ENCODE peak calls at places on chromosomes 2 and 18, in eight cellular contexts. C is prostate gland, X is HCT116, G is K562, V is sigmoid colon, B is stomach, N is SK-N-SH, H is GM23338. K is an unnamed sample. For H3K4me1, the result is how much of the 10 kb centered on the place peaks cover.

GRCh38 chr2:50751255-50752069 is 280.5 kb downstream of the NRXN1 start:
- DNase-seq in C (no peak), X (no peak), G (no peak), V (no peak), B (no peak), N (no peak), H (no peak), K (no peak)

GRCh38 chr18:39455300-39455699 is 1889.7 kb upstream of the CELF4 start:
- DNase-seq in C (no peak), X (no peak), G (no peak), V (no peak), B (peak), N (no peak), H (no peak), K (no peak)

GRCh38 chr2:157386247-157386646 is 57.6 kb downstream of the CYTIP start:
- DNase-seq in C (no peak), X (no peak), G (no peak), V (no peak), B (no peak), N (no peak), H (no peak), K (no peak)

GRCh38 chr2:30201990-30202389 is 29.3 kb upstream of the LBH start:
- DNase-seq in C (no peak), X (no peak), G (no peak), V (peak), B (peak), N (no peak), H (no peak), K (no peak)

GRCh38 chr2:112972423-112973086 is 5.3 kb upstream of the IL36G start:
- DNase-seq in C (no peak), X (no peak), G (no peak), V (no peak), B (no peak), N (no peak), H (no peak), K (no peak)

GRCh38 chr2:75465317-75465998 is 95.3 kb downstream of the EVA1A start:
- DNase-seq in C (no peak), X (no peak), G (no peak), V (no peak), B (no peak), N (peak), H (no peak), K (no peak)

GRCh38 chr2:195501746-195502145 is 155.3 kb upstream of the SLC39A10 start:
- DNase-seq in C (no peak), X (no peak), G (no peak), V (no peak), B (no peak), N (no peak), H (no peak), K (no peak)

GRCh38 chr2:233061007-233061590 is 957 bp downstream of the INPP5D start:
- DNase-seq in C (no peak), X (no peak), G (no peak), V (peak), B (peak), N (no peak), H (no peak), K (no peak)

GRCh38 chr18:9631814-9632496 is 17.6 kb upstream of the PPP4R1 start:
- DNase-seq in C (no peak), X (peak), G (no peak), V (no peak), B (no peak), N (no peak), H (no peak), K (no peak)

GRCh38 chr18:55821219-55821618 is 233.2 kb upstream of the TCF4 start:
- DNase-seq in C (no peak), X (no peak), G (no peak), V (no peak), B (no peak), N (no peak), H (no peak), K (no peak)

GRCh38 chr2:26934985-26935384 is 35.5 kb upstream of the MAPRE3 start:
- DNase-seq in C (no peak), X (no peak), G (no peak), V (no peak), B (no peak), N (no peak), H (no peak), K (no peak)

GRCh38 chr18:3458952-3459853 is 9.2 kb downstream of the TGIF1 start:
- DNase-seq in C (no peak), X (no peak), G (no peak), V (no peak), B (no peak), N (no peak), H (no peak), K (no peak)

GRCh38 chr18:62505669-62506494 is 16.9 kb upstream of the ZCCHC2 start:
- DNase-seq in C (no peak), X (no peak), G (no peak), V (no peak), B (no peak), N (no peak), H (no peak), K (no peak)

GRCh38 chr2:187525164-187525900 is 28.9 kb downstream of the TFPI start:
- DNase-seq in C (no peak), X (no peak), G (no peak), V (no peak), B (no peak), N (no peak), H (no peak), K (no peak)
- TF ChIP-seq POLR2AphosphoS5 in C (no peak), X (no peak), G (no peak), V (no peak), B (no peak), N (no peak), H (no peak), K (no peak)

GRCh38 chr2:65061910-65062339 is 5.7 kb downstream of the CEP68 start:
- DNase-seq in C (peak), X (no peak), G (no peak), V (no peak), B (peak), N (no peak), H (no peak), K (no peak)
- H3K4me1 ChIP-seq in C (under half), X (under half), G (under half), V (half or more), B (half or more), N (under half), H (under half), K (under half)

DNA sequence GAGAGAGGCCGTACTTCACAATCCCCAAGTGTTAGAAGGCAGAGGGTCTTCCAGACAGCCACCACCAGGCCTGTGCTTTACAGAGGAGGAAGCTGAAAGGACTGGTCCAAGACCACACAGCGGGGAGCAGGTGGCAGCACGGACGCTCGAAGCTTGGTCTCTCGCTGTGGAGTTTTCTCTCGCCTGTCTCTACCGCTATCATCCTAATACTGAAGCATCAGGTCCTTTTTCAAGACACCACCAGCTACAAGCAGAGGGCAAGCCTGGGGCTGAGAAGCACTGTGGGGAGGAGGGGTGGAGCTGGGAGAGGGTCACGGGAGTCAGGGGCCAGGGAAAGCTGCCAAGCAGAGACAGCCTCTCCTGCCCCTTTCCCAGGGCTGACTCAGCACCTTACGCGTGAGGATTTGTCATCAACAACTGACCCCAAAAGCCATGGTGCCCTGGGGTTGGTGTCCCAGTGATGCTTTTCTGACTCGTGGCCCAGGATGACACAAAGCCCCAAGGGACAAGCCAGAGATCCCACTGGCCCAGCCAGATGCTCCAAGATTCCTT is 31.8 kb upstream of the FOSL2 start:
- DNase-seq in C (no peak), X (no peak), G (peak), V (peak), B (no peak), N (no peak), H (no peak), K (no peak)
- TF ChIP-seq POLR2AphosphoS5 in C (no peak), X (no peak), G (no peak), V (no peak), B (peak), N (no peak), H (no peak), K (no peak)

GRCh38 chr2:106201656-106202055 is 7.6 kb upstream of the UXS1 start:
- DNase-seq in C (no peak), X (no peak), G (no peak), V (no peak), B (no peak), N (no peak), H (no peak), K (no peak)

GRCh38 chr2:106205488-106205887 is 11.4 kb upstream of the UXS1 start:
- DNase-seq in C (no peak), X (no peak), G (no peak), V (no peak), B (no peak), N (no peak), H (no peak), K (no peak)

GRCh38 chr2:106208399-106208798 is 14.3 kb upstream of the UXS1 start:
- DNase-seq in C (no peak), X (no peak), G (peak), V (no peak), B (no peak), N (no peak), H (no peak), K (no peak)

GRCh38 chr2:106208874-106209273 is 14.8 kb upstream of the UXS1 start:
- DNase-seq in C (no peak), X (no peak), G (peak), V (no peak), B (peak), N (no peak), H (no peak), K (no peak)

GRCh38 chr2:106207246-106207645 is 13.1 kb upstream of the UXS1 start:
- DNase-seq in C (no peak), X (no peak), G (no peak), V (no peak), B (no peak), N (no peak), H (no peak), K (no peak)
- H3K4me1 ChIP-seq in C (under half), X (under half), G (under half), V (under half), B (under half), N (under half), H (under half), K (under half)

GRCh38 chr2:173059292-173059691 is 16.4 kb upstream of the MAP3K20 start:
- DNase-seq in C (no peak), X (no peak), G (no peak), V (no peak), B (no peak), N (no peak), H (no peak), K (no peak)

GRCh38 chr2:173062806-173063205 is 12.8 kb upstream of the MAP3K20 start:
- DNase-seq in C (no peak), X (no peak), G (no peak), V (no peak), B (no peak), N (no peak), H (no peak), K (no peak)

GRCh38 chr2:173066887-173067676 is 8.6 kb upstream of the MAP3K20 start:
- DNase-seq in C (no peak), X (no peak), G (no peak), V (no peak), B (no peak), N (no peak), H (no peak), K (no peak)

GRCh38 chr2:173059941-173060575 is 15.6 kb upstream of the MAP3K20 start:
- DNase-seq in C (no peak), X (no peak), G (no peak), V (no peak), B (no peak), N (no peak), H (no peak), K (no peak)

GRCh38 chr2:173064231-173064805 is 11.3 kb upstream of the MAP3K20 start:
- DNase-seq in C (no peak), X (no peak), G (no peak), V (no peak), B (no peak), N (no peak), H (no peak), K (no peak)
- TF ChIP-seq POLR2AphosphoS5 in C (no peak), X (no peak), G (no peak), V (no peak), B (peak), N (no peak), H (no peak), K (no peak)

GRCh38 chr18:48547456-48548403 is 8.9 kb downstream of the CTIF start:
- DNase-seq in C (no peak), X (no peak), G (peak), V (no peak), B (no peak), N (no peak), H (peak), K (no peak)
- H3K4me1 ChIP-seq in C (under half), X (under half), G (half or more), V (half or more), B (under half), N (under half), H (half or more), K (under half)

DNA sequence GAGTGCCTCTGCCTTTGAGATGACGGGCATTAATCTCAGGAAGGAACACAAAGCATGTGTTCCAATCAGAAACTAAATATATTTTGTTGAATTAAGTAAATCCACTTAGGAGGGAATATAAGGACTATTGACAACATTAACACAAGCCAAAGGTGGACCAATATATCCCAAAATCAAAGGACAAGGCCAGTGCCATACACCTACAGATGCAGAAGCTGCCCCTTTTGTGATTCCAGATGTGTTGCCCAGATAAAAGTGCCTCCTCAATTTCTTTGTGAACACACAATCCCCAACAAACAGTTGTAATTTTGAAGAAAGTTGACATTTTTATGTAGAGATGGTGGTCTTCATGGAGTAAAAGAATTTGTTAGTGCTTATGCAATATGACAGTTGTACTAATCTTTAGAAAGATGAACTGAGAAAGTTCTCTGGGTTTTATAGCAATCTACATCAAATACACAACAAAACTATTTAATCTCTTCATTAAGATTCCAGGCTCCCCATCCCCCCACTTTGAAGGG is 36.8 kb downstream of the PTCD3 start:
- DNase-seq in C (no peak), X (no peak), G (no peak), V (no peak), B (no peak), N (no peak), H (no peak), K (no peak)
- TF ChIP-seq POLR2AphosphoS5 in C (no peak), X (peak), G (peak), V (no peak), B (no peak), N (no peak), H (no peak), K (no peak)